ENCODE peak calls at places on chromosome 7, in seven cellular contexts. V, F, R, J, D, Z and X are unnamed samples.
A peak's percentile ranks its signal among the peaks of the same experiment; 100 is the strongest.

GRCh38 chr7:97818066-97818663 is 54.0 kb downstream of the ASNS start:
- DNase-seq in V (no peak), F (no peak), R (no peak), J (no peak), D (no peak), Z (no peak), X (no peak)

GRCh38 chr7:121544726-121545125 is 148.6 kb upstream of the FAM3C start:
- DNase-seq in V (no peak), F (peak; percentile 46), R (no peak), J (peak; percentile 99), D (no peak), Z (no peak), X (no peak)

GRCh38 chr7:95871078-95871848 is 98.9 kb downstream of the DYNC1I1 start:
- DNase-seq in V (peak; percentile 11), F (peak; percentile 14), R (no peak), J (peak; percentile 62), D (no peak), Z (no peak), X (peak; percentile 17)

GRCh38 chr7:78221961-78222751 is 423.6 kb downstream of the PHTF2 start:
- DNase-seq in V (no peak), F (peak; percentile 24), R (no peak), J (no peak), D (no peak), Z (no peak), X (no peak)

GRCh38 chr7:739455-739963 is 12.4 kb upstream of the PRKAR1B start:
- DNase-seq in V (no peak), F (no peak), R (no peak), J (no peak), D (no peak), Z (no peak), X (peak; percentile 57)

GRCh38 chr7:45178241-45179225 is 20.9 kb downstream of the RAMP3 start:
- DNase-seq in V (no peak), F (no peak), R (no peak), J (no peak), D (no peak), Z (no peak), X (no peak)

GRCh38 chr7:69367785-69368184 is 230.5 kb upstream of the AUTS2 start:
- DNase-seq in V (no peak), F (no peak), R (no peak), J (peak; percentile 85), D (no peak), Z (no peak), X (no peak)

GRCh38 chr7:124667312-124667711 is 98.3 kb downstream of the GPR37 start:
- DNase-seq in V (no peak), F (no peak), R (no peak), J (peak; percentile 50), D (no peak), Z (no peak), X (no peak)

GRCh38 chr7:74306737-74307469 is 17.7 kb downstream of the CLIP2 start:
- DNase-seq in V (no peak), F (peak; percentile 84), R (no peak), J (peak; percentile 96), D (no peak), Z (no peak), X (peak; percentile 54)

GRCh38 chr7:1419688-1420087 is 39.6 kb downstream of the MICALL2 start:
- DNase-seq in V (no peak), F (no peak), R (no peak), J (no peak), D (no peak), Z (no peak), X (no peak)

GRCh38 chr7:38068461-38068860 is 109.6 kb upstream of the STARD3NL start:
- DNase-seq in V (no peak), F (no peak), R (no peak), J (no peak), D (no peak), Z (no peak), X (no peak)

GRCh38 chr7:101549734-101550133 is 79.4 kb downstream of the MYL10 start:
- DNase-seq in V (no peak), F (no peak), R (no peak), J (no peak), D (no peak), Z (no peak), X (no peak)

GRCh38 chr7:48471206-48471605 is 299.9 kb downstream of the ABCA13 start:
- DNase-seq in V (no peak), F (no peak), R (no peak), J (no peak), D (no peak), Z (no peak), X (no peak)

GRCh38 chr7:86961686-86962085 is 97.8 kb downstream of the ELAPOR2 start:
- DNase-seq in V (no peak), F (no peak), R (no peak), J (no peak), D (no peak), Z (no peak), X (no peak)

GRCh38 chr7:47724335-47724982 is 142.5 kb upstream of the TNS3 start:
- DNase-seq in V (no peak), F (peak; percentile 65), R (no peak), J (peak; percentile 78), D (no peak), Z (no peak), X (no peak)

GRCh38 chr7:105647591-105647990 is 66.3 kb upstream of the EFCAB10 start:
- DNase-seq in V (no peak), F (no peak), R (no peak), J (peak; percentile 29), D (no peak), Z (no peak), X (no peak)

GRCh38 chr7:140542226-140542625 is 62.9 kb upstream of the MKRN1 start:
- DNase-seq in V (no peak), F (peak; percentile 55), R (no peak), J (peak; percentile 74), D (no peak), Z (no peak), X (no peak)

GRCh38 chr7:19464241-19464640 is 244.6 kb downstream of the POLR1F start:
- DNase-seq in V (no peak), F (no peak), R (no peak), J (no peak), D (no peak), Z (no peak), X (no peak)

GRCh38 chr7:99272476-99273045 is at the start of gene MYH16:
- DNase-seq in V (no peak), F (no peak), R (no peak), J (peak; percentile 67), D (no peak), Z (no peak), X (no peak)

GRCh38 chr7:133482626-133483025 is 229.7 kb downstream of the EXOC4 start:
- DNase-seq in V (no peak), F (no peak), R (no peak), J (no peak), D (no peak), Z (no peak), X (no peak)

GRCh38 chr7:36406156-36406555 is 16.5 kb downstream of the ANLN start:
- DNase-seq in V (no peak), F (no peak), R (no peak), J (no peak), D (no peak), Z (no peak), X (no peak)

GRCh38 chr7:47361746-47362215 is 220.1 kb downstream of the TNS3 start:
- DNase-seq in V (no peak), F (peak; percentile 37), R (no peak), J (peak; percentile 98), D (no peak), Z (no peak), X (no peak)

GRCh38 chr7:123663200-123663599 is 7.5 kb downstream of the LMOD2 start:
- DNase-seq in V (no peak), F (no peak), R (no peak), J (no peak), D (no peak), Z (no peak), X (no peak)

GRCh38 chr7:153522261-153522660 is 529.9 kb upstream of the DPP6 start:
- DNase-seq in V (no peak), F (no peak), R (no peak), J (no peak), D (no peak), Z (no peak), X (no peak)

GRCh38 chr7:1274121-1274875 is 41.6 kb downstream of the UNCX start:
- DNase-seq in V (no peak), F (no peak), R (no peak), J (no peak), D (no peak), Z (no peak), X (no peak)

GRCh38 chr7:118264836-118265235 is 40.3 kb downstream of the ANKRD7 start:
- DNase-seq in V (no peak), F (no peak), R (no peak), J (no peak), D (no peak), Z (no peak), X (no peak)

GRCh38 chr7:36116347-36117200 is 36.5 kb upstream of the EEPD1 start:
- DNase-seq in V (no peak), F (no peak), R (no peak), J (peak; percentile 64), D (no peak), Z (no peak), X (no peak)

GRCh38 chr7:38398725-38399321 is 125.4 kb upstream of the TARP start:
- DNase-seq in V (no peak), F (peak; percentile 35), R (peak; percentile 46), J (peak; percentile 38), D (peak; percentile 52), Z (peak; percentile 13), X (peak; percentile 78)

GRCh38 chr7:73906874-73907273 is 45.9 kb downstream of the TMEM270 start:
- DNase-seq in V (no peak), F (no peak), R (no peak), J (no peak), D (no peak), Z (no peak), X (no peak)

GRCh38 chr7:157827045-157827862 is 490.4 kb downstream of the DNAJB6 start:
- DNase-seq in V (no peak), F (no peak), R (no peak), J (no peak), D (no peak), Z (no peak), X (no peak)